ENCODE peak calls at places on chromosome 5, in six cellular contexts. B is NCI-H1092; Z is stimulated activated CD8-positive, alpha-beta memory T cell treated with anti-CD3 and anti-CD28 coated beads, Interleukin-15, amount 100 ng/mL, for 4 hours; H is T-helper 22 cell; P is activated CD4-positive, CD25-positive, alpha-beta regulatory T cell treated with anti-CD3 and anti-CD28 coated beads, Interleukin-2, amount 50 U/mL, for 16 hours; C is NCI-H146. I is an unnamed sample.

GRCh38 chr5:15510092-15510491 is 10.1 kb downstream of the FBXL7 start:
- DNase-seq in P (no peak), H (no peak), C (no peak), Z (no peak), B (no peak), I (no peak)

GRCh38 chr5:112154940-112155686 is 264.0 kb downstream of the EPB41L4A start:
- DNase-seq in Z (no peak), H (no peak), C (no peak), B (no peak), P (no peak), I (no peak)

GRCh38 chr5:32173394-32174010 is 617 bp downstream of the GOLPH3 start:
- DNase-seq in C (peak), H (peak), B (peak), P (peak), Z (no peak), I (no peak)

GRCh38 chr5:95858023-95858461 is 35.5 kb upstream of the GLRX start:
- DNase-seq in P (no peak), Z (no peak), B (no peak), H (no peak), C (peak), I (no peak)

GRCh38 chr5:75152861-75153260 is 83.8 kb downstream of the ANKRD31 start:
- DNase-seq in C (no peak), H (no peak), Z (no peak), P (no peak), B (no peak), I (no peak)

GRCh38 chr5:177458912-177459350 is 12.3 kb downstream of the PRR7 start:
- DNase-seq in Z (no peak), B (no peak), P (no peak), C (peak), H (no peak), I (no peak)

GRCh38 chr5:35963381-35963843 is 25.0 kb upstream of the CAPSL start:
- DNase-seq in C (no peak), H (no peak), Z (no peak), P (no peak), B (no peak), I (no peak)

GRCh38 chr5:134523543-134524136 is 1.8 kb upstream of the JADE2 start:
- DNase-seq in P (no peak), Z (no peak), C (no peak), H (no peak), B (no peak), I (no peak)

GRCh38 chr5:138179277-138179857 is 455 bp downstream of the KIF20A start:
- DNase-seq in Z (no peak), C (peak), P (no peak), H (no peak), B (no peak), I (no peak)

GRCh38 chr5:7321724-7322123 is 74.2 kb upstream of the ADCY2 start:
- DNase-seq in C (no peak), H (no peak), Z (no peak), P (no peak), B (no peak), I (no peak)

GRCh38 chr5:23675456-23675855 is 168.0 kb downstream of the PRDM9 start:
- DNase-seq in P (no peak), B (no peak), Z (no peak), C (no peak), H (no peak), I (no peak)

GRCh38 chr5:82313016-82313415 is 34.9 kb upstream of the RPS23 start:
- DNase-seq in H (no peak), C (no peak), Z (no peak), P (no peak), B (no peak), I (no peak)

GRCh38 chr5:154606675-154607321 is 128.8 kb upstream of the HAND1 start:
- DNase-seq in H (no peak), P (no peak), C (no peak), B (no peak), Z (no peak), I (no peak)

GRCh38 chr5:55363861-55364260 is 56.1 kb downstream of the MTREX start:
- DNase-seq in Z (no peak), P (no peak), C (no peak), H (no peak), B (no peak), I (no peak)

GRCh38 chr5:68246802-68247201 is 31.2 kb downstream of the PIK3R1 start:
- DNase-seq in P (no peak), H (no peak), B (no peak), Z (no peak), C (peak), I (no peak)

GRCh38 chr5:178340637-178341036 is 108.0 kb upstream of the PHYKPL start:
- DNase-seq in Z (no peak), P (no peak), C (no peak), H (no peak), B (no peak), I (no peak)

GRCh38 chr5:10914741-10915480 is 153.9 kb upstream of the DAP start:
- DNase-seq in C (no peak), B (no peak), P (no peak), Z (no peak), H (no peak), I (no peak)

GRCh38 chr5:9173281-9174048 is 372.4 kb downstream of the SEMA5A start:
- DNase-seq in Z (no peak), C (no peak), B (no peak), P (no peak), H (no peak), I (no peak)

GRCh38 chr5:160029540-160030139 is 20.7 kb downstream of the TTC1 start:
- DNase-seq in P (no peak), H (no peak), C (no peak), B (no peak), Z (no peak), I (no peak)

GRCh38 chr5:82421119-82421518 is 143.0 kb upstream of the RPS23 start:
- DNase-seq in P (no peak), B (no peak), Z (no peak), C (no peak), H (no peak), I (no peak)

GRCh38 chr5:180080670-180081280 is 9.2 kb upstream of the RNF130 start:
- DNase-seq in C (no peak), P (no peak), Z (no peak), B (no peak), H (no peak), I (no peak)

GRCh38 chr5:102910240-102911226 is 155.4 kb downstream of the PAM start:
- DNase-seq in C (no peak), P (no peak), B (no peak), Z (no peak), H (no peak), I (no peak)

GRCh38 chr5:10595305-10595677 is 31.4 kb downstream of the ANKRD33B start:
- DNase-seq in P (no peak), C (no peak), H (no peak), Z (no peak), B (no peak), I (no peak)